ENCODE peak calls at places on chromosomes 5 and 9, in seven cellular contexts. P, B, V, O, G, M and R are unnamed samples.

GRCh38 chr5:172956936-172957335 is 2.3 kb upstream of the RPL26L1 start:
- DNase-seq in P (no peak), B (no peak), V (no peak), O (no peak), G (no peak), M (no peak), R (no peak)

GRCh38 chr5:56095579-56096102 is 100.9 kb upstream of the IL6ST start:
- DNase-seq in P (no peak), B (no peak), V (no peak), O (no peak), G (no peak), M (no peak), R (no peak)

GRCh38 chr5:137751869-137752491 is 2.2 kb downstream of the HNRNPA0 start:
- DNase-seq in P (no peak), B (no peak), V (peak; percentile 32), O (no peak), G (peak; percentile 24), M (no peak), R (no peak)

GRCh38 chr5:106451998-106452397 is 1218.7 kb downstream of the EFNA5 start:
- DNase-seq in P (no peak), B (no peak), V (no peak), O (no peak), G (no peak), M (no peak), R (no peak)

GRCh38 chr9:87894998-87895625 is 12.4 kb downstream of the SPATA31E1 start:
- DNase-seq in P (no peak), B (no peak), V (no peak), O (no peak), G (no peak), M (no peak), R (no peak)

GRCh38 chr5:83688321-83688720 is 32.3 kb downstream of the HAPLN1 start:
- DNase-seq in P (no peak), B (no peak), V (no peak), O (no peak), G (no peak), M (no peak), R (no peak)

GRCh38 chr9:137453643-137454081 is 5.5 kb downstream of the NSMF start:
- DNase-seq in P (peak; percentile 93), B (peak; percentile 25), V (peak; percentile 89), O (peak; percentile 56), G (no peak), M (peak; percentile 79), R (peak; percentile 94)

GRCh38 chr5:74316064-74316586 is 324.4 kb downstream of the ENC1 start:
- DNase-seq in P (no peak), B (peak; percentile 87), V (no peak), O (no peak), G (peak; percentile 14), M (peak; percentile 63), R (no peak)

GRCh38 chr5:18270635-18271338 is 636.5 kb downstream of the TAF11L14 start:
- DNase-seq in P (no peak), B (peak; percentile 7), V (no peak), O (no peak), G (no peak), M (no peak), R (no peak)

GRCh38 chr9:90611568-90611967 is 31.1 kb downstream of the DIRAS2 start:
- DNase-seq in P (no peak), B (no peak), V (no peak), O (no peak), G (no peak), M (no peak), R (no peak)

GRCh38 chr5:102911973-102912372 is 156.9 kb downstream of the PAM start:
- DNase-seq in P (no peak), B (no peak), V (no peak), O (no peak), G (no peak), M (no peak), R (no peak)

GRCh38 chr5:132300572-132301340 is 6.6 kb downstream of the SLC22A4 start:
- DNase-seq in P (no peak), B (no peak), V (no peak), O (no peak), G (no peak), M (no peak), R (no peak)

GRCh38 chr5:118808441-118808840 is 179.9 kb downstream of the DTWD2 start:
- DNase-seq in P (no peak), B (no peak), V (no peak), O (no peak), G (no peak), M (no peak), R (no peak)

GRCh38 chr5:83564069-83564749 is 92.7 kb downstream of the VCAN start:
- DNase-seq in P (no peak), B (no peak), V (no peak), O (no peak), G (peak; percentile 7), M (no peak), R (no peak)

GRCh38 chr9:129291041-129291501 is 113.0 kb upstream of the IER5L start:
- DNase-seq in P (peak; percentile 41), B (no peak), V (no peak), O (no peak), G (no peak), M (no peak), R (no peak)

GRCh38 chr5:118558871-118559270 is 429.5 kb downstream of the DTWD2 start:
- DNase-seq in P (no peak), B (no peak), V (no peak), O (no peak), G (no peak), M (no peak), R (no peak)

GRCh38 chr5:81310402-81311063 is 9.1 kb downstream of the ZCCHC9 start:
- DNase-seq in P (no peak), B (no peak), V (no peak), O (no peak), G (no peak), M (no peak), R (no peak)

GRCh38 chr9:31140316-31140715 is 1244.1 kb upstream of the ACO1 start:
- DNase-seq in P (no peak), B (no peak), V (no peak), O (no peak), G (peak; percentile 29), M (no peak), R (no peak)

GRCh38 chr5:35771321-35771720 is 85.4 kb upstream of the IL7R start:
- DNase-seq in P (no peak), B (peak; percentile 24), V (no peak), O (no peak), G (no peak), M (no peak), R (no peak)

GRCh38 chr5:108315829-108316228 is 66.1 kb downstream of the FBXL17 start:
- DNase-seq in P (no peak), B (no peak), V (no peak), O (no peak), G (no peak), M (no peak), R (no peak)

GRCh38 chr9:88694625-88695024 is 159.6 kb downstream of the NXNL2 start:
- DNase-seq in P (no peak), B (no peak), V (no peak), O (no peak), G (no peak), M (peak; percentile 48), R (no peak)

GRCh38 chr9:126127591-126127990 is 199.0 kb upstream of the MVB12B start:
- DNase-seq in P (no peak), B (no peak), V (no peak), O (no peak), G (no peak), M (no peak), R (no peak)

GRCh38 chr9:33524431-33524947 is 438 bp downstream of the ANKRD18B start:
- DNase-seq in P (no peak), B (no peak), V (no peak), O (no peak), G (peak; percentile 68), M (no peak), R (no peak)

GRCh38 chr9:85741112-85741874 is 461 bp downstream of the AGTPBP1 start:
- DNase-seq in P (peak; percentile 74), B (no peak), V (peak; percentile 51), O (peak; percentile 36), G (peak; percentile 69), M (peak; percentile 35), R (peak; percentile 67)

GRCh38 chr9:87441251-87441650 is 56.4 kb upstream of the DAPK1 start:
- DNase-seq in P (no peak), B (no peak), V (no peak), O (no peak), G (no peak), M (no peak), R (no peak)

GRCh38 chr5:164844348-164844747 is 1338.9 kb downstream of the MAT2B start:
- DNase-seq in P (no peak), B (no peak), V (no peak), O (no peak), G (no peak), M (no peak), R (no peak)